ENCODE peak calls at places on chromosomes 11 and 22, in five cellular contexts. D is K562, J is HepG2, K is H1, E is GM12878. Y is an unnamed sample.

GRCh38 chr11:9878936-9879335 is 215.1 kb downstream of the SWAP70 start:
- DNase-seq in K (no peak), J (no peak), E (no peak), D (no peak), Y (no peak)

GRCh38 chr11:111555255-111555654 is 14.7 kb downstream of the LAYN start:
- DNase-seq in J (no peak), D (no peak), K (no peak), E (no peak), Y (no peak)

GRCh38 chr22:42269407-42270177 is 861 bp downstream of the TCF20 start:
- DNase-seq in E (no peak), D (peak), J (peak), K (no peak), Y (peak)

GRCh38 chr11:65821107-65821506 is 12.7 kb upstream of the SNX32 start:
- DNase-seq in D (peak), K (no peak), E (no peak), J (peak), Y (no peak)

GRCh38 chr22:39290724-39291161 is 28.7 kb downstream of the RPL3 start:
- DNase-seq in E (no peak), D (no peak), K (no peak), J (peak), Y (peak)

GRCh38 chr11:117315285-117316196 is 515 bp downstream of the BACE1 start:
- DNase-seq in D (no peak), J (no peak), K (no peak), E (no peak), Y (no peak)

GRCh38 chr11:10932976-10933375 is 75.1 kb upstream of the ZBED5 start:
- DNase-seq in E (no peak), J (no peak), K (no peak), D (no peak), Y (no peak)

GRCh38 chr11:62444271-62444833 is 25.5 kb downstream of the SCGB1A1 start:
- DNase-seq in E (peak), J (no peak), K (no peak), D (no peak), Y (no peak)

GRCh38 chr11:12159351-12160099 is 49.1 kb downstream of the MICAL2 start:
- DNase-seq in K (no peak), D (no peak), J (no peak), E (no peak), Y (peak)

GRCh38 chr22:27507935-27508504 is 293.5 kb downstream of the MN1 start:
- DNase-seq in E (no peak), D (no peak), J (no peak), K (no peak), Y (no peak)

GRCh38 chr11:107916671-107917241 is 11.5 kb upstream of the RAB39A start:
- DNase-seq in K (no peak), E (no peak), J (peak), D (peak), Y (no peak)

GRCh38 chr11:115092516-115092915 is 411.7 kb downstream of the CADM1 start:
- DNase-seq in E (no peak), D (no peak), K (no peak), J (no peak), Y (no peak)

GRCh38 chr11:66749091-66749490 is 20.1 kb upstream of the SPTBN2 start:
- DNase-seq in J (no peak), K (no peak), E (no peak), D (no peak), Y (no peak)

GRCh38 chr22:43301866-43302265 is 41.3 kb downstream of the SCUBE1 start:
- DNase-seq in D (no peak), J (no peak), K (no peak), E (no peak), Y (no peak)

DNA sequence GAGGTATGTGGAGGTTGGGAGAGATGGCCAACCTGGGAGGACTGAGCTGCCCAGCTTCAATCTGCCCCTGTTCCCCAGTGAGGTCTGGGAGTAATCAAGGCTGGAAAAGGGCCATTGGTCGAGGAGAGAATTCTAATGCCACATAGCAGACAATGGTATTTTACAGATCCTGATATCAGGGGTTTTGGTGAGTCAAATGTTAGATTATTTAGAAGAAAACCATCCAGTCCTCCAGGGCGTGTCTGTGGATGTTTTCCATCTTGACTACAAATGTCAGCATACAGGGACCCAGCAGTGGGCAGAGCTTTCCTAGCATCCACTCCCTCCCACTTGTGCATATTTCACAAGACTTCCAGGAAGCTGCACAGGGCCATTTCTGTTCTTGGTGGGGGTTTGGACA is 107.9 kb downstream of the SCN3B start:
- DNase-seq in J (no peak), E (no peak), K (no peak), D (no peak), Y (peak)
- TF ChIP-seq HDAC2 in J (no peak), E (no peak), K (no peak), D (no peak), Y (no peak)

DNA sequence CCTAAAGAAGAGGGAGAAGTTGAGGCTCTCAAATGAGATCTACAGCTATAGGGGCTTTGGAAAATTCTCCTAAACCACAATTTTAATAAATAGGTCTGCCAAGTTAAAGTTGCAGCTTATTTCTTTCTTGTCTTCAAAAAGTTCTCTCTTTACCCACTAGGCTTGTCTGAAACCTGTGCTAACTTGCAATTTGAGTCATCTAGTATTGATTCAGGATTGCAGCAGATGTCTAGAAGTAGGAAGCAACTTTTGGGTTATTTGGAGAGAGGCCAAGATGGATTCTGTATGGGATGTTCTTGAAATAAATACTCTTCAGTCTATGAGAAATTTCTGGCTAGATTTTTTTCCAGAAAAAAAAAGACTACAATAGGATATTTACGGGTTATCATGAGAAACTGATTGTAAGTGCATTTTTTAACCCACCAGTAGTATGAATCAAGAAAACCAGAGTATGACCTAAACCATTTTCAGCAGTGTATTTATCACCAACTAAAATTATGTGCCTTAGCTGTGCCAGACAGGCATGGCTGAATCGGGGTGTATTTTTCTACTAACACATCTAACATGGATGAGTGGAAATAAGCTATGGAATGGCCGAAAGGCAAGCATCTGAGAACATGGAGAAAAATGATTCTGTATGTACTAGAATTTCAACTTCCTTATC is 4.9 kb upstream of the RAB38 start:
- DNase-seq in E (no peak), K (no peak), J (no peak), D (no peak), Y (no peak)
- TF ChIP-seq HDAC2 in E (no peak), K (no peak), J (no peak), D (no peak), Y (no peak)

DNA sequence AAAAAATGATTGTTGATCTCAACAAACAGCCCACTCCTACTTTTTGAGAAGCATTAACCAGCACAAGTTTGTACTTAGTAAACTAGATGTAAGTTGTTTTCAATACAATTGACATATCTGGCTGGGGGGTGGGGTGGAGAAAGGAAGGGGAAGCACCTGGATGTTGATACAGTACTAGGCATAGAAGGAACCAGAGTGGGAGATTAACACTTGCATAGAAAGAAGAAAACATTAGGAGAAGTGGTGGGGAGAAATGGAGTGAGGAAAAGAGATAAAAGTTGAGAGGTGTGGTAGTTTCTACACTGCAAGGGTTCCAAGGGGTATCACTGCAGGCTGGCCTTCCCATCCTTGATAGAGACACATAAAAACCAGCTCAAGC is 10.6 kb upstream of the GAB2 start:
- DNase-seq in E (no peak), J (no peak), D (no peak), K (no peak), Y (no peak)
- TF ChIP-seq HDAC2 in E (no peak), J (no peak), D (no peak), K (no peak), Y (no peak)

DNA sequence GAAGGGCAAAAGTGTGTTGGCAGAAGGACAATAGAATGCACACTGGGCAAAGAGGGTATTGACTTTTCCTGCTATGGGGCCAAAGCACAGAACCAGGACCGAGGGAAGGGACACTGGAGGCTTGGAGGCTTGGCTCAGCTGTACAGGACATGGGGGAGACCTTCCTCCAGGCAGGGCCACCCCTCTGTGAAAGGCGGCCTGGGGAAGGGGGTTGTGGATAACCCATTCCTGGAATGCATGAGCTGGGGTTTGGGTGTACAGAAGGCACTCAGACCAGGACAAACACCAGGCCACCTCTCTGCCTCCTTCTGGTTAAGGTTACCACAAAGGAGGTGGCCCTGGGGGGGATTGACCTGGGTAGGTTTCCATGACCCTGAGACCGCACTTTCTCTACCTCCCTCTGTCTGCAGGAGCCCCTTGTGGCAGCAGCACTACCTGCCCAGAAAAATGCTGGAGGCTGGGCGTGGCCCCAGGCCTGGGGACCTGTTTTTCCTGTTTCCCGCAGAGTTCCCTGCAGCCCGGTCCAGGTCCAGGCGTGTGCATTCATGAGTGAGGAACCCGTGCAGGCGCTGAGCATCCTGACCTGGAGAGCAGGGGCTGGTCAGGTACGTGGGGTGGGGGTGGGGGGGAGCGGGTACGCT is 9.6 kb downstream of the P2RY2 start:
- DNase-seq in D (peak), J (no peak), K (no peak), E (no peak), Y (no peak)
- TF ChIP-seq HDAC2 in D (no peak), J (no peak), K (no peak), E (no peak), Y (no peak)

DNA sequence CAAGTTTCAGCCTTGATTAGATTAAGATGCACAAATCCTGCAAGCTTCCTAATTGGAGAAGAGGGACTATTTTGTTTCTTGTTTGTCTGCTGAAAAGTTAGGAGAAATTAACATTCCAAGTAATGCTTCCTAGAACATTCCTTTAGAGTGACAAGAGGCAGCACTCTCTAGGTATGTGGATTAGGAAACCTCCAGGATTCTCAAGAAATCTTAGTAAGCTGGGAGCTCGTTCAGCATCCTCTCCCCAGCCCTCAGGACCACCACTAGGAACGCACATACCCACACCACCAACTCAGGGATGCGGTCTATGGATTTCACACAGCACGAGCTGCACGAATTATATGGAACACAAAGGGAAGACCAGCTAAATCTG is 52.9 kb downstream of the NCAPD3 start:
- DNase-seq in K (no peak), E (no peak), D (no peak), J (no peak), Y (no peak)
- TF ChIP-seq HDAC2 in K (no peak), E (no peak), D (no peak), J (no peak), Y (no peak)

GRCh38 chr11:75664366-75664765 is 4.5 kb downstream of the MAP6 start:
- DNase-seq in E (no peak), J (no peak), K (no peak), D (no peak), Y (no peak)

GRCh38 chr11:75667268-75667830 is 1.5 kb downstream of the MAP6 start:
- DNase-seq in E (no peak), D (peak), K (no peak), J (no peak), Y (peak)

GRCh38 chr11:75667831-75668507 is 869 bp downstream of the MAP6 start:
- DNase-seq in J (no peak), E (no peak), K (no peak), D (no peak), Y (peak)

GRCh38 chr11:75665126-75665525 is 3.7 kb downstream of the MAP6 start:
- DNase-seq in J (no peak), D (no peak), E (no peak), K (no peak), Y (no peak)

GRCh38 chr11:75668508-75669297 is at the start of gene MAP6:
- DNase-seq in D (peak), K (no peak), J (no peak), E (no peak), Y (peak)
- TF ChIP-seq HDAC2 in D (no peak), K (no peak), J (no peak), E (no peak), Y (no peak)

GRCh38 chr11:73187854-73188253 is 30.2 kb upstream of the P2RY2 start:
- DNase-seq in J (no peak), K (no peak), E (no peak), D (no peak), Y (no peak)

GRCh38 chr11:73186294-73186850 is 31.7 kb upstream of the P2RY2 start:
- DNase-seq in K (no peak), E (no peak), J (no peak), D (no peak), Y (peak)

GRCh38 chr11:73184953-73185671 is 33.0 kb upstream of the P2RY2 start:
- DNase-seq in D (peak), K (no peak), J (peak), E (no peak), Y (peak)

GRCh38 chr11:73186886-73187285 is 31.2 kb upstream of the P2RY2 start:
- DNase-seq in J (no peak), D (no peak), E (no peak), K (no peak), Y (no peak)

GRCh38 chr11:73185680-73186293 is 32.3 kb upstream of the P2RY2 start:
- DNase-seq in D (no peak), J (no peak), E (no peak), K (no peak), Y (peak)
- TF ChIP-seq HDAC2 in D (no peak), J (no peak), E (no peak), K (no peak), Y (no peak)

GRCh38 chr11:296976-297665 is 2.2 kb downstream of the IFITM5 start:
- DNase-seq in K (no peak), E (no peak), D (no peak), J (no peak), Y (no peak)

GRCh38 chr11:299081-299891 is at the start of gene IFITM5:
- DNase-seq in J (no peak), K (no peak), E (no peak), D (no peak), Y (no peak)

GRCh38 chr11:296206-296975 is 2.9 kb downstream of the IFITM5 start:
- DNase-seq in E (no peak), D (no peak), K (no peak), J (no peak), Y (no peak)

GRCh38 chr11:298406-299065 is 790 bp downstream of the IFITM5 start:
- DNase-seq in K (no peak), D (no peak), J (no peak), E (no peak), Y (no peak)

DNA sequence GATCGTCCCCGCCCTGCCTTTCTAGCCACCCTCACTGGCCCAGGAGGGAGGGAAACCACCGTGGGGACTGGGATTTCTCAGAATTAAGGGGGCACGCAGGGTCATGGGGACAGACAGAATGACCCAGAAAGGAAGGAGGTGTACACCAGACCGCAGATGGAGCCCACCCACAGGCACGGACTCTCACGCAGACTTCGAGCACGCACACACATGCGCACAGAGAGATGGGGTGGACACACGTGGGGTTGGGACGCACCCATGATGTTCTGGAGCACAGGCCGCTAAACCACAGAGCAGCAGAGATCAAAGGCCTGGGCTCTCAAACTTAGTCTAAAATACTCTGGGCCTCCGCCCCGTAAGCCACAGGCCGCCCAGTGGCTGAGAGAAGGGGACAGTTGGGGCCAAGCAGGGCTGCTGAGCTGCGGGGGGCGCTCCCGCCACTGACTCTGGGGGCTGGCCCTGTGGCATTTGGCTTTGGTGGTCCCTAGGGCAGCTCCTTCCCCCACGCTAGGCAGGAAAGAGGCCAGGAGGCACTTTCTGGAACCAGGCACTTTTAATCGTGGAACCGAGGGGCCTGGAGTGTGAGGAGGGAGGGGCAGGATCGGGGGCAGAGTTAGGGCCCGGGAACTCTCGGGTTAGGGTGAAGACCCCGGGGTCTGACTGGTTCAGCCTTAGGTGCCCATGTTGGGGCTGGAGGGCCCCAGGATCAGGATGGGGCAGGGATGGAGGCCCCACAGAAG is 1.5 kb downstream of the IFITM5 start:
- DNase-seq in J (peak), K (no peak), E (no peak), D (peak), Y (no peak)
- TF ChIP-seq HDAC2 in J (no peak), K (no peak), E (no peak), D (no peak), Y (no peak)

GRCh38 chr11:118619444-118620205 is 12.2 kb downstream of the PHLDB1 start:
- DNase-seq in J (no peak), E (no peak), D (no peak), K (no peak), Y (peak)
- TF ChIP-seq HDAC2 in J (no peak), E (no peak), D (no peak), K (no peak), Y (no peak)